ENCODE peak calls at places on chromosomes 16 and 17, in five cellular contexts. G, Q, T, V and C are unnamed samples.

GRCh38 chr16:11346700-11347319 is 1.6 kb downstream of the RMI2 start:
- DNase-seq in G (no peak), V (no peak), Q (no peak), T (no peak), C (no peak)

GRCh38 chr17:81520021-81520894 is 7.7 kb upstream of the ACTG1 start:
- DNase-seq in Q (no peak), T (no peak), G (no peak), V (no peak), C (no peak)

GRCh38 chr16:87561200-87562105 is 40.9 kb upstream of the JPH3 start:
- DNase-seq in T (no peak), Q (no peak), V (peak), G (no peak), C (no peak)

GRCh38 chr17:47884905-47885735 is 10.9 kb upstream of the SP2 start:
- DNase-seq in T (no peak), Q (no peak), V (no peak), G (no peak), C (no peak)

GRCh38 chr17:53655591-53655990 is 167.1 kb upstream of the KIF2B start:
- DNase-seq in V (peak), T (peak), G (no peak), Q (no peak), C (peak)

GRCh38 chr17:43952351-43952723 is 1.4 kb downstream of the PYY start:
- DNase-seq in V (peak), T (no peak), Q (peak), G (no peak), C (no peak)

GRCh38 chr16:78740269-78740668 is 640.8 kb downstream of the WWOX start:
- DNase-seq in V (no peak), T (no peak), Q (no peak), G (no peak), C (no peak)

GRCh38 chr17:19364699-19365498 is 2.4 kb upstream of the B9D1 start:
- DNase-seq in T (no peak), Q (no peak), G (no peak), V (peak), C (peak)

GRCh38 chr17:49351572-49352140 is 10.4 kb downstream of the ZNF652 start:
- DNase-seq in V (no peak), G (no peak), Q (no peak), T (no peak), C (no peak)

GRCh38 chr17:3030096-3030495 is 33.3 kb downstream of the OR1D5 start:
- DNase-seq in Q (no peak), V (peak), G (no peak), T (peak), C (no peak)

GRCh38 chr16:49822649-49823370 is 33.1 kb downstream of the ZNF423 start:
- DNase-seq in T (no peak), G (no peak), V (no peak), Q (no peak), C (no peak)

GRCh38 chr17:19911033-19911432 is 43.3 kb upstream of the ULK2 start:
- DNase-seq in T (no peak), G (no peak), Q (no peak), V (no peak), C (no peak)

GRCh38 chr17:1490643-1491405 is 1.7 kb downstream of the MYO1C start:
- DNase-seq in G (peak), Q (peak), T (peak), V (peak), C (peak)

GRCh38 chr17:76491271-76492184 is 9.7 kb downstream of the RHBDF2 start:
- DNase-seq in Q (peak), G (peak), V (no peak), T (no peak), C (no peak)
- H3K4me3 ChIP-seq in Q (no peak), G (peak), V (no peak), T (no peak), C (no peak)

DNA sequence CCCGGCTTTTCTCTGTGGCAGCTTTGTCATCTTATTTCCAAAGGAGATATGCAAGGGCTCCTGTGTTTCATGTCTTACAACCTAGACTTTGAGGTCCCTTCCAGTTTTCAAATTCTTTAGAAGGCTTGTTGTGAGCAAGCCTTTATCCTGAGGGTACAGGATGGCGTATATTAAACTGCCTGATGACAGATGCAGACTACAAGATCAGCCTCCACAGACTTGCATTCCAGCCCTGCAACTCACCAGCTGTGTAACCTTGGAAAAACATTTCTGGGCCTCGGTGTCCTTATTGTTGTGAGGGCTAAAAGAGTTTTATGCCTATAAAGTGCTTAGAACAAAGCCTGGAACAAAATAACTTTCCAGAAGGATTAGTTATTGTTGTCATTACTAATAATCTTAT is 25.4 kb upstream of the ABCA3 start:
- DNase-seq in Q (no peak), V (peak), T (peak), G (no peak), C (peak)
- H2AFZ ChIP-seq in Q (no peak), V (peak), T (no peak), G (no peak), C (peak)

DNA sequence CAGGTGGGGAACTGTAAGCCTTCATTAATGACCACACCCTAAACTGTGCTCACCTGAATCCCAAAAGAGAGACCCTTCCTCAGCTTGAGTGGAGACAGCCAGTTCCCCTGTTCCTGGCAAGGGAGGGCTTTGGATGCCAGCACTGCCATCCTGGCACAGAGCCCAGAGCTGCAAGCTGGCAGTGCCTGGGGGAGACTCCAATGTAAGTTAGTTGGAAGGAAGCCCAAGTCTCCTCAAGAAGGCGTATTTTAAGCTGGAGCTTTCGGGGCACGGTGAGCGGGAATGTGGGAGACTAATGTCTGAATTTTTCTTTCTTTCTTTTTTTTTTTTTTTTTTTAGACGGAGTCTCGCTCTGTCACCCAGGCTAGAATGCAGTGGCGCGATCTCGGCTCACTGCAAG is 4.7 kb downstream of the CDC42EP4 start:
- DNase-seq in G (no peak), T (no peak), V (no peak), Q (no peak), C (no peak)
- H3K4me3 ChIP-seq in G (no peak), T (no peak), V (no peak), Q (no peak), C (no peak)

GRCh38 chr16:26709754-26710153 is 357.0 kb upstream of the C16orf82 start:
- DNase-seq in Q (no peak), G (no peak), V (no peak), T (no peak), C (no peak)

GRCh38 chr16:26709175-26709574 is 357.6 kb upstream of the C16orf82 start:
- DNase-seq in V (no peak), G (peak), T (no peak), Q (peak), C (no peak)

GRCh38 chr16:26715969-26716368 is 350.8 kb upstream of the C16orf82 start:
- DNase-seq in Q (no peak), G (no peak), T (no peak), V (no peak), C (no peak)

GRCh38 chr16:26705346-26705745 is 361.4 kb upstream of the C16orf82 start:
- DNase-seq in G (peak), Q (no peak), T (no peak), V (no peak), C (no peak)

GRCh38 chr16:26710475-26710874 is 356.3 kb upstream of the C16orf82 start:
- DNase-seq in Q (no peak), V (no peak), T (no peak), G (peak), C (no peak)
- H2AFZ ChIP-seq in Q (no peak), V (no peak), T (no peak), G (peak), C (no peak)

DNA sequence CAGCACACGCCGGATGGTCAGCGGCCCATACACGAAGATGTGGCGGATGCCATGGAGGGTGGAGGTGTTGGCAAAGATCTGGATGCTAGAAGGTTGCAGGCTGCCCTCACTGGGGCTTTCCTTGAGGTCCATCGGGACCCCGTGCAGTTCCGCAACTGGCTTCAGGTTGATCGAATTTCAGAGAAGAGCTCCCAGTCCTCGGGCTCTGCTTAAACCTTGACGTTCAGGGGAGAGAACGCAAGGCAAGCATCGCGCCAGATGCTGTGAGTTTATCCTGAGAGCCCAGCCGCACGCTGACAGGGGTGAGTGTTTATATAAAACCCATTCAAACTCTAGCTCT is 98.7 kb upstream of the CCL2 start:
- DNase-seq in V (no peak), T (no peak), Q (no peak), G (no peak), C (no peak)
- H3K4me3 ChIP-seq in V (no peak), T (no peak), Q (no peak), G (no peak), C (no peak)

GRCh38 chr17:10755592-10756127 is 25.8 kb upstream of the TMEM220 start:
- DNase-seq in Q (no peak), V (no peak), T (no peak), G (no peak), C (no peak)
- H2AFZ ChIP-seq in Q (no peak), V (no peak), T (no peak), G (no peak), C (no peak)

GRCh38 chr17:68455756-68456528 is 1.4 kb downstream of the WIPI1 start:
- DNase-seq in V (peak), Q (no peak), G (no peak), T (peak), C (peak)
- H3K4me3 ChIP-seq in V (peak), Q (peak), G (peak), T (peak), C (peak)

GRCh38 chr16:22291020-22291419 is 6.2 kb upstream of the POLR3E start:
- DNase-seq in T (no peak), V (no peak), G (no peak), Q (no peak), C (no peak)
- H2AFZ ChIP-seq in T (no peak), V (no peak), G (no peak), Q (no peak), C (no peak)